ENCODE peak calls at places on chromosomes 16 and 17, in seven cellular contexts. One of them, this sample, is unnamed.

GRCh38 chr17:16927641-16928321 is 44.1 kb downstream of the TNFRSF13B start:
- DNase-seq in brain microvascular endothelial cell: no peak
- DNase-seq in CD8-positive, alpha-beta memory T cell: no peak
- DNase-seq in fibroblast of lung: no peak
- DNase-seq in MM.1S: no peak
- DNase-seq in suprapubic skin: peak; percentile 74
- DNase-seq in mesendoderm: no peak
- DNase-seq in this sample: no peak

GRCh38 chr17:73011016-73011486 is 81.4 kb downstream of the SLC39A11 start:
- DNase-seq in brain microvascular endothelial cell: no peak
- DNase-seq in CD8-positive, alpha-beta memory T cell: no peak
- DNase-seq in fibroblast of lung: no peak
- DNase-seq in MM.1S: no peak
- DNase-seq in suprapubic skin: no peak
- DNase-seq in mesendoderm: no peak
- DNase-seq in this sample: no peak

GRCh38 chr16:50088302-50088701 is 22.5 kb downstream of the HEATR3 start:
- DNase-seq in brain microvascular endothelial cell: no peak
- DNase-seq in CD8-positive, alpha-beta memory T cell: no peak
- DNase-seq in fibroblast of lung: no peak
- DNase-seq in MM.1S: no peak
- DNase-seq in suprapubic skin: no peak
- DNase-seq in mesendoderm: no peak
- DNase-seq in this sample: no peak

GRCh38 chr17:49993423-49994037 is 1.5 kb downstream of the DLX3 start:
- DNase-seq in brain microvascular endothelial cell: no peak
- DNase-seq in CD8-positive, alpha-beta memory T cell: peak; percentile 17
- DNase-seq in fibroblast of lung: no peak
- DNase-seq in MM.1S: no peak
- DNase-seq in suprapubic skin: peak; percentile 74
- DNase-seq in mesendoderm: peak; percentile 71
- DNase-seq in this sample: no peak

GRCh38 chr16:48366165-48367093 is 18.8 kb downstream of the SIAH1 start:
- DNase-seq in brain microvascular endothelial cell: peak; percentile 73
- DNase-seq in CD8-positive, alpha-beta memory T cell: peak; percentile 12
- DNase-seq in fibroblast of lung: peak; percentile 98
- DNase-seq in MM.1S: peak; percentile 77
- DNase-seq in suprapubic skin: no peak
- DNase-seq in mesendoderm: peak; percentile 93
- DNase-seq in this sample: peak; percentile 85

GRCh38 chr17:67995568-67996191 is 589 bp downstream of the C17orf58 start:
- DNase-seq in brain microvascular endothelial cell: no peak
- DNase-seq in CD8-positive, alpha-beta memory T cell: peak; percentile 10
- DNase-seq in fibroblast of lung: peak; percentile 14
- DNase-seq in MM.1S: peak; percentile 10
- DNase-seq in suprapubic skin: no peak
- DNase-seq in mesendoderm: peak; percentile 44
- DNase-seq in this sample: no peak

GRCh38 chr16:67149276-67150057 is 1.3 kb downstream of the B3GNT9 start:
- DNase-seq in brain microvascular endothelial cell: no peak
- DNase-seq in CD8-positive, alpha-beta memory T cell: no peak
- DNase-seq in fibroblast of lung: no peak
- DNase-seq in MM.1S: no peak
- DNase-seq in suprapubic skin: no peak
- DNase-seq in mesendoderm: peak; percentile 87
- DNase-seq in this sample: no peak

GRCh38 chr16:7227193-7227825 is 105.3 kb upstream of the RBFOX1 start:
- DNase-seq in brain microvascular endothelial cell: no peak
- DNase-seq in CD8-positive, alpha-beta memory T cell: no peak
- DNase-seq in fibroblast of lung: no peak
- DNase-seq in MM.1S: no peak
- DNase-seq in suprapubic skin: no peak
- DNase-seq in mesendoderm: peak; percentile 91
- DNase-seq in this sample: no peak

GRCh38 chr16:13997933-13998332 is 73.2 kb upstream of the MRTFB start:
- DNase-seq in brain microvascular endothelial cell: no peak
- DNase-seq in CD8-positive, alpha-beta memory T cell: no peak
- DNase-seq in fibroblast of lung: no peak
- DNase-seq in MM.1S: peak; percentile 45
- DNase-seq in suprapubic skin: no peak
- DNase-seq in mesendoderm: no peak
- DNase-seq in this sample: no peak

GRCh38 chr17:82861393-82861775 is 21.6 kb upstream of the ZNF750 start:
- DNase-seq in brain microvascular endothelial cell: no peak
- DNase-seq in CD8-positive, alpha-beta memory T cell: no peak
- DNase-seq in fibroblast of lung: no peak
- DNase-seq in MM.1S: no peak
- DNase-seq in suprapubic skin: no peak
- DNase-seq in mesendoderm: no peak
- DNase-seq in this sample: no peak

GRCh38 chr16:49096191-49096945 is 185.3 kb downstream of the CBLN1 start:
- DNase-seq in brain microvascular endothelial cell: no peak
- DNase-seq in CD8-positive, alpha-beta memory T cell: no peak
- DNase-seq in fibroblast of lung: no peak
- DNase-seq in MM.1S: no peak
- DNase-seq in suprapubic skin: no peak
- DNase-seq in mesendoderm: no peak
- DNase-seq in this sample: no peak

GRCh38 chr16:77877712-77878111 is 89.3 kb downstream of the VAT1L start:
- DNase-seq in brain microvascular endothelial cell: peak; percentile 90
- DNase-seq in CD8-positive, alpha-beta memory T cell: no peak
- DNase-seq in fibroblast of lung: peak; percentile 84
- DNase-seq in MM.1S: no peak
- DNase-seq in suprapubic skin: no peak
- DNase-seq in mesendoderm: no peak
- DNase-seq in this sample: no peak

GRCh38 chr16:57807252-57807967 is 5.1 kb upstream of the KIFC3 start:
- DNase-seq in brain microvascular endothelial cell: no peak
- DNase-seq in CD8-positive, alpha-beta memory T cell: no peak
- DNase-seq in fibroblast of lung: no peak
- DNase-seq in MM.1S: no peak
- DNase-seq in suprapubic skin: no peak
- DNase-seq in mesendoderm: peak; percentile 58
- DNase-seq in this sample: no peak

GRCh38 chr17:72877348-72877747 is 215.1 kb downstream of the SLC39A11 start:
- DNase-seq in brain microvascular endothelial cell: no peak
- DNase-seq in CD8-positive, alpha-beta memory T cell: no peak
- DNase-seq in fibroblast of lung: no peak
- DNase-seq in MM.1S: no peak
- DNase-seq in suprapubic skin: no peak
- DNase-seq in mesendoderm: no peak
- DNase-seq in this sample: no peak

GRCh38 chr17:51572115-51572514 is 311.8 kb downstream of the UTP18 start:
- DNase-seq in brain microvascular endothelial cell: no peak
- DNase-seq in CD8-positive, alpha-beta memory T cell: no peak
- DNase-seq in fibroblast of lung: no peak
- DNase-seq in MM.1S: no peak
- DNase-seq in suprapubic skin: no peak
- DNase-seq in mesendoderm: peak; percentile 6
- DNase-seq in this sample: no peak

GRCh38 chr16:17070882-17071592 is 399.7 kb downstream of the XYLT1 start:
- DNase-seq in brain microvascular endothelial cell: no peak
- DNase-seq in CD8-positive, alpha-beta memory T cell: peak; percentile 71
- DNase-seq in fibroblast of lung: no peak
- DNase-seq in MM.1S: peak; percentile 93
- DNase-seq in suprapubic skin: no peak
- DNase-seq in mesendoderm: peak; percentile 48
- DNase-seq in this sample: no peak
- H3K4me3 ChIP-seq in brain microvascular endothelial cell: no peak overlapping the region
- H3K4me3 ChIP-seq in CD8-positive, alpha-beta memory T cell: peak overlapping the region; percentile 50
- H3K4me3 ChIP-seq in fibroblast of lung: no peak overlapping the region
- H3K4me3 ChIP-seq in MM.1S: peak overlapping the region; percentile 48
- H3K4me3 ChIP-seq in suprapubic skin: peak overlapping the region; percentile 12
- H3K4me3 ChIP-seq in mesendoderm: no peak overlapping the region
- H3K4me3 ChIP-seq in this sample: no peak overlapping the region

DNA sequence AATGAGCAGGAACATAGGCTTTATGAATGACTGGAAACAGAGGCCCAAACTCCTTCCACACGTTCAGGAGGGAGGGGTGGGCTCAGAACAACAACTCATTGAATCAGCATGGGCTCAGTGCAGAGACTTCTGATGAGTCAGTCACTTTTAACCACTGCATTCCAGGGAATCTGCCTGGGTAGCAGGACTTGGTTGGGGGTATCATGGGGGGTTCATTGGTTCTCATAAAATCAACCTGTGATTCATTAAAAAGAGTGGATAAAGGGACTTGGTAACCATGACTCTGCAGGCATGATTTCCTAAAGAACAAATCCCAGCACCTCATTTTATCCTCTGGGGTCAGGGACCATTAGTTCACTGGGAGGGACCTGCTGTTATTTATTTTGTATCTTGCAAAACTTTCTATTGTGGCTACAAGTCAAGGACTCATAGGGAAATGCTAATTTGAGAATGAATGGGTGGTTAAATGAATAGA is 13.8 kb downstream of the ITGB3 start:
- DNase-seq in brain microvascular endothelial cell: peak; percentile 97
- DNase-seq in CD8-positive, alpha-beta memory T cell: no peak
- DNase-seq in fibroblast of lung: peak; percentile 75
- DNase-seq in MM.1S: no peak
- DNase-seq in suprapubic skin: no peak
- DNase-seq in mesendoderm: peak; percentile 34
- DNase-seq in this sample: peak; percentile 84
- H3K27me3 ChIP-seq in brain microvascular endothelial cell: no peaks in the 10 kb centered on the region
- H3K27me3 ChIP-seq in CD8-positive, alpha-beta memory T cell: no peaks in the 10 kb centered on the region
- H3K27me3 ChIP-seq in fibroblast of lung: no peaks in the 10 kb centered on the region
- H3K27me3 ChIP-seq in MM.1S: no peaks in the 10 kb centered on the region
- H3K27me3 ChIP-seq in suprapubic skin: no peaks in the 10 kb centered on the region
- H3K27me3 ChIP-seq in mesendoderm: no peaks in the 10 kb centered on the region
- H3K27me3 ChIP-seq in this sample: no peaks in the 10 kb centered on the region

GRCh38 chr17:58339775-58340622 is 11.4 kb upstream of the TSPOAP1 start:
- DNase-seq in brain microvascular endothelial cell: no peak
- DNase-seq in CD8-positive, alpha-beta memory T cell: no peak
- DNase-seq in fibroblast of lung: no peak
- DNase-seq in MM.1S: no peak
- DNase-seq in suprapubic skin: no peak
- DNase-seq in mesendoderm: no peak
- DNase-seq in this sample: no peak

GRCh38 chr17:58338454-58338841 is 9.9 kb upstream of the TSPOAP1 start:
- DNase-seq in brain microvascular endothelial cell: no peak
- DNase-seq in CD8-positive, alpha-beta memory T cell: no peak
- DNase-seq in fibroblast of lung: no peak
- DNase-seq in MM.1S: peak; percentile 32
- DNase-seq in suprapubic skin: no peak
- DNase-seq in mesendoderm: no peak
- DNase-seq in this sample: no peak

GRCh38 chr17:58341861-58342475 is 10.0 kb downstream of the SUPT4H1 start:
- DNase-seq in brain microvascular endothelial cell: no peak
- DNase-seq in CD8-positive, alpha-beta memory T cell: no peak
- DNase-seq in fibroblast of lung: no peak
- DNase-seq in MM.1S: no peak
- DNase-seq in suprapubic skin: no peak
- DNase-seq in mesendoderm: no peak
- DNase-seq in this sample: no peak

GRCh38 chr17:58338907-58339774 is 10.5 kb upstream of the TSPOAP1 start:
- DNase-seq in brain microvascular endothelial cell: peak; percentile 51
- DNase-seq in CD8-positive, alpha-beta memory T cell: no peak
- DNase-seq in fibroblast of lung: peak; percentile 70
- DNase-seq in MM.1S: peak; percentile 86
- DNase-seq in suprapubic skin: no peak
- DNase-seq in mesendoderm: peak; percentile 94
- DNase-seq in this sample: no peak

DNA sequence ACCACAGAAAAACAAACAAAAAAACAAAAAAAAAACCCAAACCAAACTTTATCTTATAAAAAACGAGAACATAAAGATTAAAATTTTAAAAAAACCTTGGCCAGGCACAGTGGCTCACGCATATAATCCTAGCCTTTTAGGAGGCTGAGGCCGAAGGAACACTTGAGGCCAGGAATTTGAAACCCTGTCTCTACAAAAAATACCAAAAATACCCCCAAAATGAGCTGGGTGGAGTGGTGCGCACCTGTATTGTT is 11.5 kb downstream of the SUPT4H1 start:
- DNase-seq in brain microvascular endothelial cell: no peak
- DNase-seq in CD8-positive, alpha-beta memory T cell: no peak
- DNase-seq in fibroblast of lung: no peak
- DNase-seq in MM.1S: no peak
- DNase-seq in suprapubic skin: no peak
- DNase-seq in mesendoderm: no peak
- DNase-seq in this sample: no peak
- H3K4me3 ChIP-seq in brain microvascular endothelial cell: no peak overlapping the region
- H3K4me3 ChIP-seq in CD8-positive, alpha-beta memory T cell: peak overlapping the region; percentile 98
- H3K4me3 ChIP-seq in fibroblast of lung: no peak overlapping the region
- H3K4me3 ChIP-seq in MM.1S: no peak overlapping the region
- H3K4me3 ChIP-seq in suprapubic skin: no peak overlapping the region
- H3K4me3 ChIP-seq in mesendoderm: no peak overlapping the region
- H3K4me3 ChIP-seq in this sample: no peak overlapping the region

DNA sequence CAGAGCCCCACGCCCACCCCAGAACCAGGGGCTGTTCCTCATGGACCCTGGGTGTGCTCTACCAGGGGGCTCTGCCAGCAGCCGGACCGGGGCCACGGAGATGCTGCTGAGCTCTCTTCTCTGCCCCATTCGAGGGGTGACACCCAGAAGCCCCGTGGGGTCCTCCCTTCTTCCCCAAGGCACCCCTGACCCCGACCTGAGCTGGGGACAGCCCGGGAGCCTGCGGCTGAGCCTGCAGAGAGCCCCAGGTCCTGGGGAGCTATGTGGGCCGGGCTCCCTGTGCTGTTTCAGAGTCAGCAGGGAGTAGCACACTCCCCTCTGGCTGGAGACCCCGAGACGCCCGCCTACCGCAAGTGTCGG is 1.2 kb upstream of the PRR35 start:
- DNase-seq in brain microvascular endothelial cell: no peak
- DNase-seq in CD8-positive, alpha-beta memory T cell: no peak
- DNase-seq in fibroblast of lung: no peak
- DNase-seq in MM.1S: no peak
- DNase-seq in suprapubic skin: no peak
- DNase-seq in mesendoderm: no peak
- DNase-seq in this sample: no peak
- H3K27me3 ChIP-seq in brain microvascular endothelial cell: peaks cover 36% of the 10 kb centered on the region
- H3K27me3 ChIP-seq in CD8-positive, alpha-beta memory T cell: peaks cover 11% of the 10 kb centered on the region
- H3K27me3 ChIP-seq in fibroblast of lung: peaks cover 19% of the 10 kb centered on the region
- H3K27me3 ChIP-seq in MM.1S: peaks cover 62% of the 10 kb centered on the region
- H3K27me3 ChIP-seq in suprapubic skin: peaks cover 50% of the 10 kb centered on the region
- H3K27me3 ChIP-seq in mesendoderm: peaks cover 10% of the 10 kb centered on the region
- H3K27me3 ChIP-seq in this sample: peaks cover 13% of the 10 kb centered on the region

DNA sequence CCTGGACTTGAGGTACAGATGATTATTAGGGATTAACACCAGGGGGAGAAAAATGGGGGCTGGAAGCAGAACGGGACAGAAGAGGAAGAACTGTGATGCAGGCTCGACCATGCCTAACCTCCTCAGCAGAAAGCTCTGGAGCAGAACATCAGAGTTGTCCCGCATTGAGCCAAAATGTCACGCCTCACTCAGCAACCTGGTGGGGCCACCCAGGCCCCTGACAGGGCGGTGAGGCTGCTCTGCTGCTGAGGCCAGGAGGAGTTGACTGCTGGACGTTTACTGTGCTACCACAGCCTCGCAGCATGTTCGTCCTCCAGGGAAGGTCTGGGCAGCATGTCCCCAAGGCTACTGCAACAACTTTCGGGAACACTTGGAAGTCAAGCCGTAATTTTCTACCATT is 6.5 kb upstream of the ULK2 start:
- DNase-seq in brain microvascular endothelial cell: no peak
- DNase-seq in CD8-positive, alpha-beta memory T cell: no peak
- DNase-seq in fibroblast of lung: no peak
- DNase-seq in MM.1S: no peak
- DNase-seq in suprapubic skin: peak; percentile 41
- DNase-seq in mesendoderm: no peak
- DNase-seq in this sample: no peak
- H3K4me3 ChIP-seq in brain microvascular endothelial cell: no peak overlapping the region
- H3K4me3 ChIP-seq in CD8-positive, alpha-beta memory T cell: no peak overlapping the region
- H3K4me3 ChIP-seq in fibroblast of lung: no peak overlapping the region
- H3K4me3 ChIP-seq in MM.1S: no peak overlapping the region
- H3K4me3 ChIP-seq in suprapubic skin: no peak overlapping the region
- H3K4me3 ChIP-seq in mesendoderm: no peak overlapping the region
- H3K4me3 ChIP-seq in this sample: no peak overlapping the region